ENCODE peak calls at places on chromosomes 3 and 15, in nine cellular contexts. X is breast epithelium; F is endodermal cell; C is substantia nigra; A is CD8-positive, alpha-beta memory T cell; J is osteoblast; D is Peyer's patch; O is heart right ventricle; I is dorsolateral prefrontal cortex. R is an unnamed sample.
A peak's percentile ranks its signal among the peaks of the same experiment; 100 is the strongest.

GRCh38 chr3:901953-902778 is 190.7 kb upstream of the CNTN6 start:
- DNase-seq in J (no peak), F (no peak), X (no peak), A (no peak), D (no peak), O (no peak), C (no peak), I (no peak), R (no peak)

GRCh38 chr15:66595937-66596545 is 30.2 kb upstream of the LCTL start:
- DNase-seq in C (no peak), A (no peak), O (no peak), J (peak; percentile 67), X (no peak), I (no peak), F (no peak), D (no peak), R (no peak)

GRCh38 chr3:29514912-29515311 is 234.0 kb downstream of the RBMS3 start:
- DNase-seq in D (no peak), I (no peak), A (no peak), X (no peak), F (no peak), J (no peak), O (no peak), C (no peak), R (no peak)

GRCh38 chr15:74179983-74180688 is 6.6 kb downstream of the ISLR start:
- DNase-seq in J (peak; percentile 96), X (peak; percentile 49), A (no peak), O (peak; percentile 48), D (no peak), I (no peak), F (no peak), C (no peak), R (peak; percentile 76)

GRCh38 chr3:45507820-45508317 is 86.7 kb upstream of the LIMD1 start:
- DNase-seq in D (no peak), F (peak; percentile 87), I (no peak), O (peak; percentile 41), C (peak; percentile 1), A (no peak), X (no peak), J (peak; percentile 78), R (peak; percentile 78)

GRCh38 chr3:189937302-189938255 is 183.1 kb downstream of the P3H2 start:
- DNase-seq in I (no peak), A (no peak), C (no peak), F (no peak), X (no peak), D (no peak), O (no peak), J (peak; percentile 67), R (no peak)

GRCh38 chr15:66115568-66116206 is 137.9 kb downstream of the MEGF11 start:
- DNase-seq in D (peak; percentile 49), I (no peak), X (no peak), J (peak; percentile 17), A (peak; percentile 27), C (no peak), F (peak; percentile 57), O (no peak), R (no peak)

GRCh38 chr3:108388136-108389132 is 92.1 kb downstream of the HHLA2 start:
- DNase-seq in X (no peak), I (peak; percentile 53), D (no peak), C (no peak), A (no peak), O (no peak), J (no peak), F (no peak), R (no peak)

GRCh38 chr15:31275331-31276262 is 51.0 kb upstream of the KLF13 start:
- DNase-seq in J (peak; percentile 36), I (peak; percentile 51), C (no peak), A (no peak), D (peak; percentile 40), X (peak; percentile 30), O (peak; percentile 3), F (no peak), R (no peak)

GRCh38 chr3:134652409-134652831 is 1.6 kb upstream of the KY start:
- DNase-seq in O (no peak), D (no peak), C (no peak), A (no peak), F (no peak), J (peak; percentile 93), I (no peak), X (no peak), R (no peak)

GRCh38 chr3:157888040-157888439 is 218.2 kb downstream of the SHOX2 start:
- DNase-seq in A (no peak), O (no peak), J (no peak), I (no peak), D (no peak), X (no peak), C (no peak), F (no peak), R (no peak)

GRCh38 chr3:27216955-27217552 is 152.1 kb downstream of the NEK10 start:
- DNase-seq in A (no peak), O (no peak), X (no peak), F (no peak), I (no peak), J (peak; percentile 73), C (no peak), D (no peak), R (no peak)

GRCh38 chr15:74783072-74783807 is 1.4 kb downstream of the CSK start:
- DNase-seq in J (peak; percentile 87), I (no peak), C (no peak), O (no peak), X (no peak), A (no peak), D (no peak), F (peak; percentile 64), R (peak; percentile 66)

GRCh38 chr15:81284256-81285031 is 39.5 kb downstream of the STARD5 start:
- DNase-seq in A (no peak), J (no peak), X (no peak), F (peak; percentile 21), I (no peak), O (no peak), C (no peak), D (peak; percentile 37), R (no peak)

GRCh38 chr15:81288616-81289015 is 35.3 kb downstream of the STARD5 start:
- DNase-seq in J (no peak), A (no peak), O (no peak), F (no peak), X (no peak), I (no peak), D (peak; percentile 49), C (no peak), R (no peak)

GRCh38 chr15:81289910-81290309 is 34.0 kb downstream of the STARD5 start:
- DNase-seq in C (no peak), D (no peak), J (no peak), O (no peak), X (no peak), A (no peak), F (no peak), I (no peak), R (no peak)

GRCh38 chr15:81285461-81285860 is 38.5 kb downstream of the STARD5 start:
- DNase-seq in F (no peak), A (no peak), I (no peak), O (no peak), D (peak; percentile 42), J (no peak), X (no peak), C (no peak), R (no peak)

DNA sequence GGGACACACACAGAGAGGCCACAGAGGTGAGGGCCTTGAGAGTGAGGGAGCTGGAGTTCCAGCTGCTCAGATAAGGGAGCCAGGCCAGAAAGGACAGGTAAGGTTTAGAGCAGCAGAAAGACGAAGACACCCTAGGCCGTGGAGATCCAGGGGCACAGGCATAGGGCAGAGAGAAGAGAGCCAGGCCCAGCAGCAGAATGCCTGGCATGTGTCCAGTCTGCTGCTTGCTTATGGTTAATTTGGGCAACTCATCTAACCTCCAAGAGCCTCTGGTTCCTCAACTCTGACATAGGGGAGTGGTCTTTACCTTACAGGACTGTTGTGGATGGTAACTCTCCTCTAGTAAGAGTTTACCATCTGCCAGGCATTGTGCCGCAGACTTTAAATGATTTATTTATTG is 35.9 kb downstream of the STARD5 start:
- DNase-seq in F (no peak), X (no peak), I (no peak), J (no peak), A (no peak), C (no peak), D (peak; percentile 41), O (no peak), R (no peak)
- H3K27ac ChIP-seq in F (no peak overlapping the region), X (no peak overlapping the region), I (no peak overlapping the region), J (no peak overlapping the region), A (no peak overlapping the region), C (no peak overlapping the region), D (no peak overlapping the region), O (no peak overlapping the region), R (no peak overlapping the region)

DNA sequence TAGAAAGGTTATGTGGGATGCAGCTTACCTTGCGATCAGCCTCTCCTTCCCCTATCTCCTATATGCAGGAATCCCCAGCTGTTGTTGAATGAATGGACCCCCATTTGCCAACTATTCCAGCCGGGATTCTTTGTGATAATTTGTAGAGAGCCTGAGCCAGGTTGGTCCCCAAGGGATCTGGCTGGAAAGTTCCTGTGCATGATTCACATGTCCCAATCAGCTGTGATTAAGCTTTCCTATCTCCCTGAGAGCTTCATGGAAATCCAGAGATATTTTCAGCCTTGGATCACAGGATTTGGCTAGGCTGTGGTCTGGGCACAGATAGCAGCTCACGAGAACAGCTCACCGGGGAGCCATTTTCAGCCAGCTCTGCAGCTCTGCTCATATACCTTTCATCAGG is 76.7 kb downstream of the ARNT2 start:
- DNase-seq in D (peak; percentile 49), O (peak; percentile 58), C (no peak), F (peak; percentile 58), J (peak; percentile 94), A (no peak), I (peak; percentile 49), X (no peak), R (peak; percentile 74)
- H3K27ac ChIP-seq in D (no peak overlapping the region), O (no peak overlapping the region), C (no peak overlapping the region), F (no peak overlapping the region), J (peak overlapping the region; percentile 88), A (no peak overlapping the region), I (peak overlapping the region; percentile 83), X (no peak overlapping the region), R (peak overlapping the region; percentile 32)

DNA sequence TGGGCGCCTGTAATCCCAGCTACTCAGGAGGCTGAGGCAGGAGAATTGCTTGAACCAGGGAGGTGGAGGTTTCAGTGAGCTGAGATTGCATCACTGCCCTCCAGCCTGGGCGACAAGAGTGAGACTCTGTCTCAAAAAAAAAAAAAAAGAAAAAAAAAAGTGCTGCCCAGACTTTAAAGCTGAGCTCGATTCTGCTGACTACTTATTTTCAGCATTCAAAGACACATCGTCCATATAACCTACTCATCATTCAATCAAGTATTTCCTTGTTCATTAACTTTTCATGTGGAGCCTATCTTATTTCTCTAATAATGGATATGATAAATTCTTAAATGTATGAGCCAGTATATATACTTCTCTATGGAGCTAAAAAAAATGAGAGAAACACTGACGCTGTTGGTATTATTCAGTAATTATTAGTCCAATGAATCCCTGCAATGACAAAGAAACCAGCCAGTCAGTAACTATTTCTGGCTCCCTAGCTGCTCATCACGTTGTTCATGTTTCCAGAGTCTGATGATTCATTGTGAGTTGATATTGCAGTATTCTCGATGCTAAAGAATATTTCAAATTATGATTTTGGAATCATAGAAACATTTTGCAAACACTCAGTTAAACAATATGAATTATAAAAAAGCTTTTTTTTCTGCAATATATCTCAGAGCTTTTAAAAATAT is 111.9 kb downstream of the RAP2B start:
- DNase-seq in D (no peak), A (no peak), X (no peak), J (peak; percentile 92), O (no peak), I (no peak), F (no peak), C (no peak), R (no peak)
- H3K27ac ChIP-seq in D (no peak overlapping the region), A (no peak overlapping the region), X (no peak overlapping the region), J (peak overlapping the region; percentile 38), O (no peak overlapping the region), I (no peak overlapping the region), F (no peak overlapping the region), C (no peak overlapping the region), R (no peak overlapping the region)

GRCh38 chr3:36941658-36942057 is 3.2 kb downstream of the TRANK1 start:
- DNase-seq in X (no peak), I (no peak), O (no peak), D (no peak), J (peak; percentile 53), F (peak; percentile 21), C (no peak), A (no peak), R (no peak)
- H3K27ac ChIP-seq in X (no peak overlapping the region), I (no peak overlapping the region), O (no peak overlapping the region), D (no peak overlapping the region), J (no peak overlapping the region), F (no peak overlapping the region), C (no peak overlapping the region), A (peak overlapping the region; percentile 6), R (no peak overlapping the region)

R was measured in right cardiac atrium.